ENCODE peak calls at places on chromosome X, in six cellular contexts. X is sciatic nerve; E is foreskin fibroblast; O is iris pigment epithelial cell; R is progenitor cell of endocrine pancreas; V is activated CD4-positive, alpha-beta T cell treated with anti-CD3 and anti-CD28 coated beads for 24 hours. F is an unnamed sample.

GRCh38 chrX:6024204-6024603 is 204.5 kb downstream of the NLGN4X start:
- DNase-seq in O (peak; percentile 5), R (no peak), V (no peak), X (no peak), E (peak; percentile 7), F (no peak)

GRCh38 chrX:18353931-18354368 is 538 bp downstream of the SCML2 start:
- DNase-seq in O (no peak), R (peak; percentile 37), E (no peak), X (no peak), V (no peak), F (no peak)

GRCh38 chrX:123108513-123109427 is 75.3 kb upstream of the GRIA3 start:
- DNase-seq in O (no peak), R (no peak), X (no peak), V (no peak), E (no peak), F (no peak)

GRCh38 chrX:155028749-155029360 is 2.2 kb downstream of the FUNDC2 start:
- DNase-seq in O (peak; percentile 72), R (no peak), E (no peak), X (no peak), V (no peak), F (no peak)

GRCh38 chrX:47384502-47384901 is 14.1 kb downstream of the ZNF157 start:
- DNase-seq in R (peak; percentile 27), O (peak; percentile 55), E (peak; percentile 29), X (peak; percentile 74), V (peak; percentile 70), F (peak; percentile 56)

GRCh38 chrX:153379971-153380581 is 21.1 kb downstream of the PNMA6E start:
- DNase-seq in V (no peak), X (no peak), O (no peak), E (no peak), R (no peak), F (no peak)

GRCh38 chrX:2500091-2500680 is 590 bp downstream of the DHRSX start:
- DNase-seq in O (peak; percentile 72), X (peak; percentile 65), V (no peak), R (peak; percentile 34), E (peak; percentile 46), F (peak; percentile 10)

GRCh38 chrX:73827406-73827805 is 264.4 kb downstream of the CHIC1 start:
- DNase-seq in R (no peak), X (no peak), O (no peak), V (no peak), E (no peak), F (no peak)

GRCh38 chrX:112877771-112878173 is 37.1 kb upstream of the AMOT start:
- DNase-seq in E (no peak), X (no peak), V (no peak), O (no peak), R (no peak), F (no peak)

GRCh38 chrX:95076449-95076848 is 1402.4 kb downstream of the FAM133A start:
- DNase-seq in X (no peak), R (no peak), V (no peak), E (no peak), O (peak; percentile 54), F (no peak)

GRCh38 chrX:146973283-146973682 is 158.7 kb upstream of the CXorf51A start:
- DNase-seq in X (no peak), R (no peak), E (no peak), O (no peak), V (no peak), F (no peak)

GRCh38 chrX:9858080-9858479 is 71.9 kb downstream of the SHROOM2 start:
- DNase-seq in E (no peak), V (no peak), X (no peak), R (no peak), O (no peak), F (no peak)

GRCh38 chrX:39616098-39616729 is 481.5 kb downstream of the BCOR start:
- DNase-seq in X (no peak), R (no peak), V (no peak), O (no peak), E (no peak), F (no peak)

F was measured in activated T-helper 9 cell treated with anti-CD3 and anti-CD28 coated beads, Interleukin-2, amount 50 U/mL, for 16 hours.